ENCODE peak calls at places on chromosomes 3 and 15, in nine cellular contexts. T is CD4-positive, CD25-positive, alpha-beta regulatory T cell; K is tibial nerve; W is endodermal cell; L is tibial artery; X is neural progenitor cell; R is caudate nucleus; V is heart right ventricle; F is right cardiac atrium. P is an unnamed sample.

GRCh38 chr15:100335335-100335999 is 6.3 kb downstream of the ADAMTS17 start:
- DNase-seq in T (no peak), K (no peak), W (no peak), L (no peak), X (peak), R (no peak), V (no peak), F (no peak), P (no peak)

GRCh38 chr3:41018841-41019240 is 180.5 kb upstream of the CTNNB1 start:
- DNase-seq in T (no peak), K (no peak), W (no peak), L (no peak), X (no peak), R (no peak), V (no peak), F (no peak), P (no peak)

GRCh38 chr15:52121006-52121405 is 8.4 kb upstream of the BCL2L10 start:
- DNase-seq in T (no peak), K (no peak), W (no peak), L (no peak), X (no peak), R (no peak), V (no peak), F (no peak), P (no peak)

GRCh38 chr3:29426302-29427226 is 145.7 kb downstream of the RBMS3 start:
- DNase-seq in T (no peak), K (no peak), W (no peak), L (no peak), X (no peak), R (no peak), V (no peak), F (no peak), P (no peak)

GRCh38 chr3:34405159-34405558 is 606.7 kb downstream of the PDCD6IP start:
- DNase-seq in T (no peak), K (no peak), W (no peak), L (no peak), X (no peak), R (no peak), V (no peak), F (no peak), P (no peak)

GRCh38 chr3:40337136-40338108 is 27.9 kb downstream of the EIF1B start:
- DNase-seq in T (no peak), K (no peak), W (no peak), L (no peak), X (no peak), R (no peak), V (no peak), F (no peak), P (no peak)

GRCh38 chr3:9715127-9715526 is 11.5 kb downstream of the CPNE9 start:
- DNase-seq in T (no peak), K (no peak), W (peak), L (no peak), X (peak), R (no peak), V (no peak), F (no peak), P (no peak)

GRCh38 chr3:26964313-26964712 is 341.7 kb downstream of the LRRC3B start:
- DNase-seq in T (no peak), K (no peak), W (no peak), L (no peak), X (no peak), R (no peak), V (no peak), F (no peak), P (no peak)

GRCh38 chr3:115766587-115767492 is 143.5 kb downstream of the GAP43 start:
- DNase-seq in T (no peak), K (no peak), W (peak), L (no peak), X (peak), R (no peak), V (no peak), F (no peak), P (no peak)

GRCh38 chr3:111859061-111859973 is at the start of gene PHLDB2:
- DNase-seq in T (peak), K (peak), W (peak), L (peak), X (peak), R (no peak), V (peak), F (peak), P (peak)

GRCh38 chr3:12751548-12751947 is 7.5 kb downstream of the TMEM40 start:
- DNase-seq in T (no peak), K (no peak), W (no peak), L (no peak), X (no peak), R (no peak), V (no peak), F (no peak), P (no peak)

GRCh38 chr3:63478962-63479660 is 173.4 kb upstream of the SNTN start:
- DNase-seq in T (no peak), K (no peak), W (no peak), L (no peak), X (no peak), R (no peak), V (peak), F (no peak), P (no peak)

GRCh38 chr3:42119558-42120355 is 28.6 kb downstream of the TRAK1 start:
- DNase-seq in T (no peak), K (no peak), W (no peak), L (no peak), X (no peak), R (no peak), V (no peak), F (peak), P (no peak)

GRCh38 chr3:132262956-132263355 is 54.3 kb upstream of the ACP3 start:
- DNase-seq in T (no peak), K (no peak), W (no peak), L (no peak), X (no peak), R (no peak), V (no peak), F (no peak), P (no peak)

GRCh38 chr15:55917881-55918296 is 75.5 kb downstream of the NEDD4 start:
- DNase-seq in T (no peak), K (no peak), W (no peak), L (peak), X (peak), R (no peak), V (peak), F (no peak), P (no peak)

GRCh38 chr15:50134524-50135024 is 15.5 kb upstream of the ATP8B4 start:
- DNase-seq in T (no peak), K (no peak), W (no peak), L (no peak), X (no peak), R (no peak), V (no peak), F (no peak), P (no peak)

GRCh38 chr15:44149224-44149623 is 45.8 kb downstream of the FRMD5 start:
- DNase-seq in T (no peak), K (no peak), W (no peak), L (no peak), X (no peak), R (no peak), V (no peak), F (no peak), P (no peak)

GRCh38 chr3:133367431-133367830 is 32.4 kb upstream of the BFSP2 start:
- DNase-seq in T (no peak), K (no peak), W (peak), L (no peak), X (no peak), R (no peak), V (no peak), F (no peak), P (no peak)

GRCh38 chr15:39358441-39359041 is 222.3 kb upstream of the THBS1 start:
- DNase-seq in T (no peak), K (no peak), W (no peak), L (peak), X (no peak), R (no peak), V (peak), F (peak), P (no peak)

GRCh38 chr3:65666426-65667091 is 372.2 kb downstream of the MAGI1 start:
- DNase-seq in T (no peak), K (no peak), W (no peak), L (no peak), X (no peak), R (no peak), V (no peak), F (no peak), P (no peak)

GRCh38 chr3:16508591-16508995 is 4.9 kb downstream of the RFTN1 start:
- DNase-seq in T (no peak), K (no peak), W (no peak), L (no peak), X (no peak), R (no peak), V (no peak), F (no peak), P (no peak)

GRCh38 chr3:76369170-76369569 is 583.8 kb upstream of the ZNF717 start:
- DNase-seq in T (no peak), K (no peak), W (no peak), L (no peak), X (no peak), R (no peak), V (no peak), F (no peak), P (no peak)

GRCh38 chr3:76362643-76363042 is 577.3 kb upstream of the ZNF717 start:
- DNase-seq in T (no peak), K (no peak), W (no peak), L (no peak), X (no peak), R (no peak), V (no peak), F (no peak), P (no peak)

GRCh38 chr3:76365284-76365683 is 579.9 kb upstream of the ZNF717 start:
- DNase-seq in T (no peak), K (no peak), W (no peak), L (no peak), X (no peak), R (no peak), V (no peak), F (no peak), P (no peak)

GRCh38 chr3:76370749-76371148 is 585.4 kb upstream of the ZNF717 start:
- DNase-seq in T (no peak), K (no peak), W (no peak), L (no peak), X (no peak), R (no peak), V (no peak), F (no peak), P (no peak)

DNA sequence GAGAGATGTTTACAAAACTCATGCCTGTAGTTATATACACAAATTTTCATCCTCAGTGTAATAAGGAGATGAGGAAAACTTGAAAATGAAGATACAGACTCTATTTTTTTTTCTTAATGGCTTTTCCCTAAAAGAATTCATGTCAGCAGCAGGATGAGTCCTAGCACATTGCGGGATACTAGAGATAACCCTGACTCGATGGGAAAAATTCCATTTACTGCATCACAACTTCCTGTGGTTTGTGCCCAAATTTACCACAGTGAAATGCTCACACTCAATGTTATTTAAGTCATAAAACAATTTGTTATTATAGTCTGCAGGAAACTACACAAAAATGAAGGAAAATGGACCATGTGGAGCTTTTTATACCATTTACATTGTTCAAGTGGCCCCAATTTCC is 581.9 kb upstream of the ZNF717 start:
- DNase-seq in T (no peak), K (no peak), W (no peak), L (no peak), X (no peak), R (no peak), V (no peak), F (no peak), P (no peak)
- H3K27ac ChIP-seq in T (no peak), K (no peak), W (no peak), L (no peak), X (no peak), R (no peak), V (no peak), F (no peak), P (no peak)

GRCh38 chr3:123605789-123606234 is 21.0 kb upstream of the HACD2 start:
- DNase-seq in T (no peak), K (no peak), W (peak), L (no peak), X (no peak), R (no peak), V (no peak), F (no peak), P (no peak)
- H3K27ac ChIP-seq in T (no peak), K (no peak), W (no peak), L (no peak), X (no peak), R (no peak), V (no peak), F (no peak), P (no peak)

DNA sequence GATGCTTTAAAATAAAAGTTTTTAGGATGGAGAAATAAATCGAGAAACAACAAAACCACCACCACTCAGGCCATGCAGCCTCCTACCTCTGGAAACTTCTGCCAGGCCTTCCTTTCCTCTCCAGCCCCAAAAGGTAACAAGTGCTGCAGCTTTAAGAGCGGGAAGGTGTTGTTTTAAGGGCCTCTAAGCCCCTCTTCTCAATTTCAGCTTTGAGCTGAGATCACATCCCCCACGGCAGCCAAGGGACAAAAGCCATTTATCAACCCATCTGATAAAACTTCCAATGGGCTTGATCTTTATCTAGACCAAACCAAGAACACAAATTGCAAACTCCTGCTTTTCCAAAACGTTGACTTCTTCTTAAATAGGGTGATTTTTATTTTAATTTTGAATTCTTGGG is 18.1 kb downstream of the RGMA start:
- DNase-seq in T (no peak), K (no peak), W (no peak), L (no peak), X (peak), R (no peak), V (no peak), F (no peak), P (no peak)
- H3K27ac ChIP-seq in T (no peak), K (peak), W (no peak), L (peak), X (peak), R (peak), V (peak), F (no peak), P (peak)

GRCh38 chr15:57185507-57186074 is 190.7 kb upstream of the CGNL1 start:
- DNase-seq in T (no peak), K (no peak), W (no peak), L (no peak), X (no peak), R (no peak), V (no peak), F (no peak), P (no peak)

GRCh38 chr15:57183041-57183440 is 193.3 kb upstream of the CGNL1 start:
- DNase-seq in T (no peak), K (no peak), W (no peak), L (no peak), X (no peak), R (no peak), V (no peak), F (no peak), P (no peak)

GRCh38 chr15:57184502-57184901 is 191.8 kb upstream of the CGNL1 start:
- DNase-seq in T (no peak), K (no peak), W (no peak), L (no peak), X (no peak), R (no peak), V (no peak), F (no peak), P (no peak)

GRCh38 chr15:57183614-57184344 is 192.5 kb upstream of the CGNL1 start:
- DNase-seq in T (no peak), K (no peak), W (no peak), L (no peak), X (no peak), R (no peak), V (no peak), F (no peak), P (no peak)
- H3K27ac ChIP-seq in T (no peak), K (no peak), W (no peak), L (no peak), X (no peak), R (no peak), V (no peak), F (no peak), P (no peak)

GRCh38 chr15:70132571-70132970 is 34.9 kb upstream of the TLE3 start:
- DNase-seq in T (no peak), K (no peak), W (no peak), L (no peak), X (no peak), R (no peak), V (no peak), F (no peak), P (no peak)

GRCh38 chr15:70132148-70132547 is 34.4 kb upstream of the TLE3 start:
- DNase-seq in T (no peak), K (no peak), W (no peak), L (no peak), X (no peak), R (no peak), V (peak), F (no peak), P (no peak)

GRCh38 chr15:70133296-70133695 is 35.6 kb upstream of the TLE3 start:
- DNase-seq in T (no peak), K (no peak), W (no peak), L (no peak), X (no peak), R (no peak), V (no peak), F (no peak), P (no peak)

GRCh38 chr15:70137975-70138374 is 40.3 kb upstream of the TLE3 start:
- DNase-seq in T (no peak), K (no peak), W (no peak), L (no peak), X (no peak), R (no peak), V (no peak), F (no peak), P (no peak)

DNA sequence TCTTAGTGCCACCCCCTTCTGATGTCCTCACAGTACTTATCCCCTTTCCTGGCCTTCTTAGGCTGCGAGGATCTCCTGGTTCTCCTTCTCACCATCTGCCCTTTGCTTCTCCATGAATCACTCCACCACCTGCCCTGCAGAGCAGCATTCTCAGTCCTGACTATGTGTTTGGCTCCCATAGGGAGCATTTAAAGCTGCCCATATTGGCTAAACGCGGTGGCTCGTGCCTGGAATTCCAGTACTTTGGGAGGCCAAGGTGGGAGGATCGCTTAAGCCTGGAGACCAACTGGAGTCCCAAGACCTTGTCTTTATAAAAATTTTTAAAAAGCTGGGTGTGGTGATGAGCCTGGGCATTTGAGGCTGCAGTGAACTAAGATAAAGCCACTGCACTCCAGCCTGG is 36.1 kb upstream of the TLE3 start:
- DNase-seq in T (no peak), K (no peak), W (no peak), L (no peak), X (no peak), R (no peak), V (no peak), F (no peak), P (no peak)
- H3K27ac ChIP-seq in T (no peak), K (no peak), W (no peak), L (no peak), X (no peak), R (no peak), V (no peak), F (no peak), P (no peak)

P was measured in psoas muscle.